ENCODE peak calls at places on chromosomes 1 and 21, in five cellular contexts. M is lower leg skin, T is NCI-H460, Y is ovary, S is body of pancreas. I is an unnamed sample.

GRCh38 chr1:1990222-1990621 is 13.4 kb downstream of the CFAP74 start:
- DNase-seq in M (no peak), T (no peak), Y (peak), S (no peak), I (no peak)

GRCh38 chr1:156499703-156500577 is 635 bp downstream of the MEF2D start:
- DNase-seq in M (peak), T (no peak), Y (peak), S (peak), I (peak)

GRCh38 chr1:183330335-183330734 is 87.8 kb downstream of the NMNAT2 start:
- DNase-seq in M (no peak), T (no peak), Y (no peak), S (no peak), I (no peak)

GRCh38 chr21:38902608-38903445 is 97.1 kb downstream of the ETS2 start:
- DNase-seq in M (peak), T (no peak), Y (no peak), S (no peak), I (no peak)

GRCh38 chr1:236760480-236760879 is 34.6 kb upstream of the MTR start:
- DNase-seq in M (no peak), T (no peak), Y (no peak), S (no peak), I (no peak)

GRCh38 chr1:220734571-220735326 is 13.4 kb upstream of the MTARC2 start:
- DNase-seq in M (no peak), T (peak), Y (no peak), S (no peak), I (no peak)

GRCh38 chr21:38165466-38166213 is 91.2 kb upstream of the KCNJ15 start:
- DNase-seq in M (no peak), T (no peak), Y (no peak), S (no peak), I (no peak)

GRCh38 chr1:30757196-30757949 is at the start of gene LAPTM5:
- DNase-seq in M (peak), T (no peak), Y (no peak), S (no peak), I (no peak)

GRCh38 chr1:212218911-212219310 is 66.3 kb upstream of the PPP2R5A start:
- DNase-seq in M (no peak), T (no peak), Y (no peak), S (no peak), I (no peak)

GRCh38 chr1:31891280-31891679 is 46.9 kb downstream of the PTP4A2 start:
- DNase-seq in M (no peak), T (no peak), Y (no peak), S (no peak), I (no peak)

GRCh38 chr1:18373882-18374493 is 106.7 kb upstream of the KLHDC7A start:
- DNase-seq in M (no peak), T (no peak), Y (no peak), S (no peak), I (peak)

GRCh38 chr1:183019860-183020259 is 3.4 kb upstream of the LAMC1 start:
- DNase-seq in M (no peak), T (no peak), Y (no peak), S (peak), I (peak)

GRCh38 chr21:43827015-43827611 is 37.7 kb downstream of the RRP1 start:
- DNase-seq in M (no peak), T (no peak), Y (no peak), S (no peak), I (no peak)

GRCh38 chr1:156064615-156065014 is 3.7 kb downstream of the RAB25 start:
- DNase-seq in M (no peak), T (no peak), Y (no peak), S (no peak), I (no peak)

GRCh38 chr21:39444406-39445145 is 1.0 kb downstream of the LCA5L start:
- DNase-seq in M (no peak), T (no peak), Y (no peak), S (no peak), I (no peak)

GRCh38 chr1:58246549-58246948 is 300.0 kb downstream of the OMA1 start:
- DNase-seq in M (no peak), T (no peak), Y (no peak), S (no peak), I (no peak)

GRCh38 chr21:31198575-31198974 is 145.5 kb downstream of the TIAM1 start:
- DNase-seq in M (no peak), T (peak), Y (no peak), S (no peak), I (peak)

GRCh38 chr21:34352556-34352955 is 11.2 kb upstream of the KCNE2 start:
- DNase-seq in M (no peak), T (no peak), Y (no peak), S (no peak), I (no peak)

GRCh38 chr1:227886993-227887696 is 60.6 kb downstream of the WNT9A start:
- DNase-seq in M (peak), T (no peak), Y (peak), S (peak), I (no peak)

GRCh38 chr1:242467556-242468145 is 56.8 kb downstream of the PLD5 start:
- DNase-seq in M (no peak), T (peak), Y (peak), S (peak), I (peak)

GRCh38 chr1:1181129-1181937 is 7.7 kb downstream of the TTLL10 start:
- DNase-seq in M (no peak), T (no peak), Y (no peak), S (no peak), I (no peak)

GRCh38 chr1:156050376-156050775 is 3.2 kb downstream of the UBQLN4 start:
- DNase-seq in M (no peak), T (no peak), Y (no peak), S (no peak), I (no peak)